ENCODE peak calls at places on chromosomes 11 and 22, in five cellular contexts. One of them, this sample, is unnamed.

GRCh38 chr22:37370306-37370979 is 56.8 kb downstream of the ELFN2 start:
- DNase-seq in EL: no peak
- DNase-seq in stimulated activated CD4-positive, alpha-beta T cell treated with anti-CD3 and anti-CD28 coated beads, Interleukin-15, amount 100 ng/mL, for 24 hours: no peak
- DNase-seq in esophagus squamous epithelium: no peak
- DNase-seq in AG09319: no peak
- DNase-seq in this sample: no peak

GRCh38 chr22:42649261-42650056 is at the start of gene CYB5R3:
- DNase-seq in stimulated activated CD4-positive, alpha-beta T cell treated with anti-CD3 and anti-CD28 coated beads, Interleukin-15, amount 100 ng/mL, for 24 hours: peak
- DNase-seq in EL: peak
- DNase-seq in esophagus squamous epithelium: peak
- DNase-seq in AG09319: peak
- DNase-seq in this sample: peak

GRCh38 chr11:106668147-106668546 is 350.1 kb downstream of the GUCY1A2 start:
- DNase-seq in EL: peak
- DNase-seq in esophagus squamous epithelium: no peak
- DNase-seq in stimulated activated CD4-positive, alpha-beta T cell treated with anti-CD3 and anti-CD28 coated beads, Interleukin-15, amount 100 ng/mL, for 24 hours: no peak
- DNase-seq in AG09319: no peak
- DNase-seq in this sample: no peak

GRCh38 chr11:126158054-126158791 is 53.2 kb downstream of the RPUSD4 start:
- DNase-seq in esophagus squamous epithelium: no peak
- DNase-seq in EL: no peak
- DNase-seq in AG09319: no peak
- DNase-seq in stimulated activated CD4-positive, alpha-beta T cell treated with anti-CD3 and anti-CD28 coated beads, Interleukin-15, amount 100 ng/mL, for 24 hours: no peak
- DNase-seq in this sample: no peak

GRCh38 chr11:87359401-87359800 is 321.7 kb downstream of the TMEM135 start:
- DNase-seq in esophagus squamous epithelium: no peak
- DNase-seq in stimulated activated CD4-positive, alpha-beta T cell treated with anti-CD3 and anti-CD28 coated beads, Interleukin-15, amount 100 ng/mL, for 24 hours: no peak
- DNase-seq in EL: no peak
- DNase-seq in AG09319: no peak
- DNase-seq in this sample: no peak

GRCh38 chr11:63274776-63275175 is 31.4 kb upstream of the SLC22A25 start:
- DNase-seq in EL: no peak
- DNase-seq in stimulated activated CD4-positive, alpha-beta T cell treated with anti-CD3 and anti-CD28 coated beads, Interleukin-15, amount 100 ng/mL, for 24 hours: no peak
- DNase-seq in esophagus squamous epithelium: no peak
- DNase-seq in AG09319: no peak
- DNase-seq in this sample: no peak

GRCh38 chr11:26992031-26992541 is 1.8 kb upstream of the FIBIN start:
- DNase-seq in EL: peak
- DNase-seq in AG09319: peak
- DNase-seq in esophagus squamous epithelium: no peak
- DNase-seq in stimulated activated CD4-positive, alpha-beta T cell treated with anti-CD3 and anti-CD28 coated beads, Interleukin-15, amount 100 ng/mL, for 24 hours: no peak
- DNase-seq in this sample: no peak

GRCh38 chr11:26191193-26191592 is 140.7 kb upstream of the ANO3 start:
- DNase-seq in esophagus squamous epithelium: no peak
- DNase-seq in EL: no peak
- DNase-seq in stimulated activated CD4-positive, alpha-beta T cell treated with anti-CD3 and anti-CD28 coated beads, Interleukin-15, amount 100 ng/mL, for 24 hours: no peak
- DNase-seq in AG09319: no peak
- DNase-seq in this sample: no peak

GRCh38 chr22:46370584-46371373 is 35.3 kb downstream of the TRMU start:
- DNase-seq in stimulated activated CD4-positive, alpha-beta T cell treated with anti-CD3 and anti-CD28 coated beads, Interleukin-15, amount 100 ng/mL, for 24 hours: no peak
- DNase-seq in AG09319: no peak
- DNase-seq in EL: no peak
- DNase-seq in esophagus squamous epithelium: no peak
- DNase-seq in this sample: no peak

GRCh38 chr11:96098511-96099241 is 174.8 kb upstream of the MTMR2 start:
- DNase-seq in esophagus squamous epithelium: no peak
- DNase-seq in AG09319: no peak
- DNase-seq in stimulated activated CD4-positive, alpha-beta T cell treated with anti-CD3 and anti-CD28 coated beads, Interleukin-15, amount 100 ng/mL, for 24 hours: no peak
- DNase-seq in EL: peak
- DNase-seq in this sample: no peak

GRCh38 chr22:30347255-30347892 is 9.3 kb downstream of the SF3A1 start:
- DNase-seq in stimulated activated CD4-positive, alpha-beta T cell treated with anti-CD3 and anti-CD28 coated beads, Interleukin-15, amount 100 ng/mL, for 24 hours: no peak
- DNase-seq in EL: no peak
- DNase-seq in esophagus squamous epithelium: no peak
- DNase-seq in AG09319: no peak
- DNase-seq in this sample: no peak

GRCh38 chr11:71490731-71491390 is 36.2 kb upstream of the KRTAP5-7 start:
- DNase-seq in stimulated activated CD4-positive, alpha-beta T cell treated with anti-CD3 and anti-CD28 coated beads, Interleukin-15, amount 100 ng/mL, for 24 hours: no peak
- DNase-seq in esophagus squamous epithelium: no peak
- DNase-seq in AG09319: no peak
- DNase-seq in EL: no peak
- DNase-seq in this sample: no peak

GRCh38 chr11:45232341-45233080 is 53.6 kb downstream of the SYT13 start:
- DNase-seq in EL: no peak
- DNase-seq in esophagus squamous epithelium: no peak
- DNase-seq in AG09319: no peak
- DNase-seq in stimulated activated CD4-positive, alpha-beta T cell treated with anti-CD3 and anti-CD28 coated beads, Interleukin-15, amount 100 ng/mL, for 24 hours: no peak
- DNase-seq in this sample: no peak

GRCh38 chr11:111449158-111449557 is 63.0 kb downstream of the BTG4 start:
- DNase-seq in stimulated activated CD4-positive, alpha-beta T cell treated with anti-CD3 and anti-CD28 coated beads, Interleukin-15, amount 100 ng/mL, for 24 hours: no peak
- DNase-seq in esophagus squamous epithelium: no peak
- DNase-seq in EL: no peak
- DNase-seq in AG09319: no peak
- DNase-seq in this sample: no peak

GRCh38 chr11:124085583-124085982 is 29.7 kb upstream of the VWA5A start:
- DNase-seq in stimulated activated CD4-positive, alpha-beta T cell treated with anti-CD3 and anti-CD28 coated beads, Interleukin-15, amount 100 ng/mL, for 24 hours: no peak
- DNase-seq in AG09319: no peak
- DNase-seq in EL: no peak
- DNase-seq in esophagus squamous epithelium: no peak
- DNase-seq in this sample: no peak